ENCODE peak calls at places on chromosomes 12 and 14, in eight cellular contexts. One of them, this sample, is unnamed.
A peak's percentile ranks its signal among the peaks of the same experiment; 100 is the strongest.

GRCh38 chr14:67268456-67269115 is 27.4 kb downstream of the PALS1 start:
- DNase-seq in activated B cell treated with CpG ODN at 0.5 μM for 24 hours: no peak
- DNase-seq in C1 segment of cervical spinal cord: no peak
- DNase-seq in NCI-H1694 treated with DMSO at 0.1 percent for 48 hours: no peak
- DNase-seq in BE2C: no peak
- DNase-seq in nephron progenitor cell: peak; percentile 8
- DNase-seq in activated naive CD4-positive, alpha-beta T cell treated with anti-CD3 and anti-CD28 coated beads for 36 hours: no peak
- DNase-seq in anterior cingulate cortex: no peak
- DNase-seq in this sample: peak; percentile 9

GRCh38 chr14:105436891-105437722 is 17.5 kb downstream of the MTA1 start:
- DNase-seq in activated B cell treated with CpG ODN at 0.5 μM for 24 hours: no peak
- DNase-seq in C1 segment of cervical spinal cord: no peak
- DNase-seq in NCI-H1694 treated with DMSO at 0.1 percent for 48 hours: no peak
- DNase-seq in BE2C: peak; percentile 7
- DNase-seq in nephron progenitor cell: no peak
- DNase-seq in activated naive CD4-positive, alpha-beta T cell treated with anti-CD3 and anti-CD28 coated beads for 36 hours: no peak
- DNase-seq in anterior cingulate cortex: no peak
- DNase-seq in this sample: no peak

GRCh38 chr12:52871291-52871961 is 22.6 kb upstream of the KRT78 start:
- DNase-seq in activated B cell treated with CpG ODN at 0.5 μM for 24 hours: no peak
- DNase-seq in C1 segment of cervical spinal cord: no peak
- DNase-seq in NCI-H1694 treated with DMSO at 0.1 percent for 48 hours: peak; percentile 88
- DNase-seq in BE2C: no peak
- DNase-seq in nephron progenitor cell: no peak
- DNase-seq in activated naive CD4-positive, alpha-beta T cell treated with anti-CD3 and anti-CD28 coated beads for 36 hours: no peak
- DNase-seq in anterior cingulate cortex: no peak
- DNase-seq in this sample: no peak

GRCh38 chr12:12239127-12239526 is 27.7 kb downstream of the LRP6 start:
- DNase-seq in activated B cell treated with CpG ODN at 0.5 μM for 24 hours: no peak
- DNase-seq in C1 segment of cervical spinal cord: no peak
- DNase-seq in NCI-H1694 treated with DMSO at 0.1 percent for 48 hours: no peak
- DNase-seq in BE2C: no peak
- DNase-seq in nephron progenitor cell: no peak
- DNase-seq in activated naive CD4-positive, alpha-beta T cell treated with anti-CD3 and anti-CD28 coated beads for 36 hours: no peak
- DNase-seq in anterior cingulate cortex: no peak
- DNase-seq in this sample: no peak

GRCh38 chr12:75257510-75257909 is 47.9 kb upstream of the KCNC2 start:
- DNase-seq in activated B cell treated with CpG ODN at 0.5 μM for 24 hours: no peak
- DNase-seq in C1 segment of cervical spinal cord: no peak
- DNase-seq in NCI-H1694 treated with DMSO at 0.1 percent for 48 hours: no peak
- DNase-seq in BE2C: no peak
- DNase-seq in nephron progenitor cell: no peak
- DNase-seq in activated naive CD4-positive, alpha-beta T cell treated with anti-CD3 and anti-CD28 coated beads for 36 hours: no peak
- DNase-seq in anterior cingulate cortex: no peak
- DNase-seq in this sample: no peak

GRCh38 chr14:23351681-23352505 is 794 bp downstream of the SLC22A17 start:
- DNase-seq in activated B cell treated with CpG ODN at 0.5 μM for 24 hours: no peak
- DNase-seq in C1 segment of cervical spinal cord: no peak
- DNase-seq in NCI-H1694 treated with DMSO at 0.1 percent for 48 hours: no peak
- DNase-seq in BE2C: peak; percentile 45
- DNase-seq in nephron progenitor cell: peak; percentile 56
- DNase-seq in activated naive CD4-positive, alpha-beta T cell treated with anti-CD3 and anti-CD28 coated beads for 36 hours: no peak
- DNase-seq in anterior cingulate cortex: no peak
- DNase-seq in this sample: no peak

GRCh38 chr14:55348766-55349453 is 62.7 kb downstream of the ATG14 start:
- DNase-seq in activated B cell treated with CpG ODN at 0.5 μM for 24 hours: no peak
- DNase-seq in C1 segment of cervical spinal cord: no peak
- DNase-seq in NCI-H1694 treated with DMSO at 0.1 percent for 48 hours: no peak
- DNase-seq in BE2C: no peak
- DNase-seq in nephron progenitor cell: no peak
- DNase-seq in activated naive CD4-positive, alpha-beta T cell treated with anti-CD3 and anti-CD28 coated beads for 36 hours: peak; percentile 22
- DNase-seq in anterior cingulate cortex: no peak
- DNase-seq in this sample: no peak

GRCh38 chr12:80188566-80188965 is 89.2 kb downstream of the OTOGL start:
- DNase-seq in activated B cell treated with CpG ODN at 0.5 μM for 24 hours: no peak
- DNase-seq in C1 segment of cervical spinal cord: no peak
- DNase-seq in NCI-H1694 treated with DMSO at 0.1 percent for 48 hours: peak; percentile 45
- DNase-seq in BE2C: no peak
- DNase-seq in nephron progenitor cell: no peak
- DNase-seq in activated naive CD4-positive, alpha-beta T cell treated with anti-CD3 and anti-CD28 coated beads for 36 hours: no peak
- DNase-seq in anterior cingulate cortex: no peak
- DNase-seq in this sample: no peak

GRCh38 chr12:12495536-12495935 is 67.1 kb downstream of the DUSP16 start:
- DNase-seq in activated B cell treated with CpG ODN at 0.5 μM for 24 hours: no peak
- DNase-seq in C1 segment of cervical spinal cord: no peak
- DNase-seq in NCI-H1694 treated with DMSO at 0.1 percent for 48 hours: no peak
- DNase-seq in BE2C: no peak
- DNase-seq in nephron progenitor cell: no peak
- DNase-seq in activated naive CD4-positive, alpha-beta T cell treated with anti-CD3 and anti-CD28 coated beads for 36 hours: no peak
- DNase-seq in anterior cingulate cortex: no peak
- DNase-seq in this sample: no peak

GRCh38 chr12:3885179-3886094 is 12.2 kb upstream of the PARP11 start:
- DNase-seq in activated B cell treated with CpG ODN at 0.5 μM for 24 hours: no peak
- DNase-seq in C1 segment of cervical spinal cord: no peak
- DNase-seq in NCI-H1694 treated with DMSO at 0.1 percent for 48 hours: peak; percentile 65
- DNase-seq in BE2C: no peak
- DNase-seq in nephron progenitor cell: peak; percentile 21
- DNase-seq in activated naive CD4-positive, alpha-beta T cell treated with anti-CD3 and anti-CD28 coated beads for 36 hours: peak; percentile 58
- DNase-seq in anterior cingulate cortex: no peak
- DNase-seq in this sample: no peak

GRCh38 chr12:65430571-65431306 is 152.3 kb downstream of the MSRB3 start:
- DNase-seq in activated B cell treated with CpG ODN at 0.5 μM for 24 hours: no peak
- DNase-seq in C1 segment of cervical spinal cord: no peak
- DNase-seq in NCI-H1694 treated with DMSO at 0.1 percent for 48 hours: no peak
- DNase-seq in BE2C: no peak
- DNase-seq in nephron progenitor cell: no peak
- DNase-seq in activated naive CD4-positive, alpha-beta T cell treated with anti-CD3 and anti-CD28 coated beads for 36 hours: no peak
- DNase-seq in anterior cingulate cortex: no peak
- DNase-seq in this sample: no peak

GRCh38 chr14:101354726-101355125 is 206.6 kb upstream of the DIO3 start:
- DNase-seq in activated B cell treated with CpG ODN at 0.5 μM for 24 hours: no peak
- DNase-seq in C1 segment of cervical spinal cord: no peak
- DNase-seq in NCI-H1694 treated with DMSO at 0.1 percent for 48 hours: no peak
- DNase-seq in BE2C: no peak
- DNase-seq in nephron progenitor cell: no peak
- DNase-seq in activated naive CD4-positive, alpha-beta T cell treated with anti-CD3 and anti-CD28 coated beads for 36 hours: no peak
- DNase-seq in anterior cingulate cortex: no peak
- DNase-seq in this sample: no peak

GRCh38 chr12:3129301-3130052 is 52.3 kb downstream of the TSPAN9 start:
- DNase-seq in activated B cell treated with CpG ODN at 0.5 μM for 24 hours: no peak
- DNase-seq in C1 segment of cervical spinal cord: no peak
- DNase-seq in NCI-H1694 treated with DMSO at 0.1 percent for 48 hours: no peak
- DNase-seq in BE2C: no peak
- DNase-seq in nephron progenitor cell: no peak
- DNase-seq in activated naive CD4-positive, alpha-beta T cell treated with anti-CD3 and anti-CD28 coated beads for 36 hours: peak; percentile 43
- DNase-seq in anterior cingulate cortex: no peak
- DNase-seq in this sample: no peak

GRCh38 chr14:92625213-92625612 is 111.6 kb downstream of the RIN3 start:
- DNase-seq in activated B cell treated with CpG ODN at 0.5 μM for 24 hours: no peak
- DNase-seq in C1 segment of cervical spinal cord: no peak
- DNase-seq in NCI-H1694 treated with DMSO at 0.1 percent for 48 hours: no peak
- DNase-seq in BE2C: no peak
- DNase-seq in nephron progenitor cell: no peak
- DNase-seq in activated naive CD4-positive, alpha-beta T cell treated with anti-CD3 and anti-CD28 coated beads for 36 hours: no peak
- DNase-seq in anterior cingulate cortex: no peak
- DNase-seq in this sample: no peak

GRCh38 chr14:64718762-64719161 is 14.5 kb downstream of the PLEKHG3 start:
- DNase-seq in activated B cell treated with CpG ODN at 0.5 μM for 24 hours: no peak
- DNase-seq in C1 segment of cervical spinal cord: no peak
- DNase-seq in NCI-H1694 treated with DMSO at 0.1 percent for 48 hours: no peak
- DNase-seq in BE2C: no peak
- DNase-seq in nephron progenitor cell: no peak
- DNase-seq in activated naive CD4-positive, alpha-beta T cell treated with anti-CD3 and anti-CD28 coated beads for 36 hours: no peak
- DNase-seq in anterior cingulate cortex: no peak
- DNase-seq in this sample: no peak

GRCh38 chr14:68630611-68631013 is 162.3 kb downstream of the ZFP36L1 start:
- DNase-seq in activated B cell treated with CpG ODN at 0.5 μM for 24 hours: no peak
- DNase-seq in C1 segment of cervical spinal cord: no peak
- DNase-seq in NCI-H1694 treated with DMSO at 0.1 percent for 48 hours: no peak
- DNase-seq in BE2C: no peak
- DNase-seq in nephron progenitor cell: no peak
- DNase-seq in activated naive CD4-positive, alpha-beta T cell treated with anti-CD3 and anti-CD28 coated beads for 36 hours: no peak
- DNase-seq in anterior cingulate cortex: no peak
- DNase-seq in this sample: no peak

GRCh38 chr14:32512348-32512747 is 183.2 kb downstream of the AKAP6 start:
- DNase-seq in activated B cell treated with CpG ODN at 0.5 μM for 24 hours: no peak
- DNase-seq in C1 segment of cervical spinal cord: no peak
- DNase-seq in NCI-H1694 treated with DMSO at 0.1 percent for 48 hours: no peak
- DNase-seq in BE2C: no peak
- DNase-seq in nephron progenitor cell: no peak
- DNase-seq in activated naive CD4-positive, alpha-beta T cell treated with anti-CD3 and anti-CD28 coated beads for 36 hours: no peak
- DNase-seq in anterior cingulate cortex: no peak
- DNase-seq in this sample: no peak

GRCh38 chr14:104724407-104724980 is 465 bp downstream of the ADSS1 start:
- DNase-seq in activated B cell treated with CpG ODN at 0.5 μM for 24 hours: no peak
- DNase-seq in C1 segment of cervical spinal cord: no peak
- DNase-seq in NCI-H1694 treated with DMSO at 0.1 percent for 48 hours: no peak
- DNase-seq in BE2C: no peak
- DNase-seq in nephron progenitor cell: no peak
- DNase-seq in activated naive CD4-positive, alpha-beta T cell treated with anti-CD3 and anti-CD28 coated beads for 36 hours: peak; percentile 21
- DNase-seq in anterior cingulate cortex: no peak
- DNase-seq in this sample: no peak

GRCh38 chr12:31533470-31533869 is 57.5 kb downstream of the DENND5B start:
- DNase-seq in activated B cell treated with CpG ODN at 0.5 μM for 24 hours: no peak
- DNase-seq in C1 segment of cervical spinal cord: no peak
- DNase-seq in NCI-H1694 treated with DMSO at 0.1 percent for 48 hours: no peak
- DNase-seq in BE2C: no peak
- DNase-seq in nephron progenitor cell: no peak
- DNase-seq in activated naive CD4-positive, alpha-beta T cell treated with anti-CD3 and anti-CD28 coated beads for 36 hours: no peak
- DNase-seq in anterior cingulate cortex: no peak
- DNase-seq in this sample: no peak

GRCh38 chr12:115934046-115934445 is 343.4 kb downstream of the MED13L start:
- DNase-seq in activated B cell treated with CpG ODN at 0.5 μM for 24 hours: no peak
- DNase-seq in C1 segment of cervical spinal cord: no peak
- DNase-seq in NCI-H1694 treated with DMSO at 0.1 percent for 48 hours: no peak
- DNase-seq in BE2C: no peak
- DNase-seq in nephron progenitor cell: no peak
- DNase-seq in activated naive CD4-positive, alpha-beta T cell treated with anti-CD3 and anti-CD28 coated beads for 36 hours: no peak
- DNase-seq in anterior cingulate cortex: no peak
- DNase-seq in this sample: no peak

GRCh38 chr12:101612162-101612916 is 17.6 kb downstream of the MYBPC1 start:
- DNase-seq in activated B cell treated with CpG ODN at 0.5 μM for 24 hours: no peak
- DNase-seq in C1 segment of cervical spinal cord: no peak
- DNase-seq in NCI-H1694 treated with DMSO at 0.1 percent for 48 hours: no peak
- DNase-seq in BE2C: no peak
- DNase-seq in nephron progenitor cell: no peak
- DNase-seq in activated naive CD4-positive, alpha-beta T cell treated with anti-CD3 and anti-CD28 coated beads for 36 hours: no peak
- DNase-seq in anterior cingulate cortex: no peak
- DNase-seq in this sample: no peak

GRCh38 chr12:571795-572531 is 91.3 kb downstream of the NINJ2 start:
- DNase-seq in activated B cell treated with CpG ODN at 0.5 μM for 24 hours: peak; percentile 11
- DNase-seq in C1 segment of cervical spinal cord: no peak
- DNase-seq in NCI-H1694 treated with DMSO at 0.1 percent for 48 hours: no peak
- DNase-seq in BE2C: no peak
- DNase-seq in nephron progenitor cell: no peak
- DNase-seq in activated naive CD4-positive, alpha-beta T cell treated with anti-CD3 and anti-CD28 coated beads for 36 hours: no peak
- DNase-seq in anterior cingulate cortex: no peak
- DNase-seq in this sample: no peak

GRCh38 chr12:6462234-6462995 is 8.1 kb downstream of the VAMP1 start:
- DNase-seq in activated B cell treated with CpG ODN at 0.5 μM for 24 hours: no peak
- DNase-seq in C1 segment of cervical spinal cord: no peak
- DNase-seq in NCI-H1694 treated with DMSO at 0.1 percent for 48 hours: no peak
- DNase-seq in BE2C: no peak
- DNase-seq in nephron progenitor cell: no peak
- DNase-seq in activated naive CD4-positive, alpha-beta T cell treated with anti-CD3 and anti-CD28 coated beads for 36 hours: peak; percentile 63
- DNase-seq in anterior cingulate cortex: no peak
- DNase-seq in this sample: no peak

GRCh38 chr14:104362761-104363605 is 216.6 kb upstream of the C14orf180 start:
- DNase-seq in activated B cell treated with CpG ODN at 0.5 μM for 24 hours: no peak
- DNase-seq in C1 segment of cervical spinal cord: no peak
- DNase-seq in NCI-H1694 treated with DMSO at 0.1 percent for 48 hours: no peak
- DNase-seq in BE2C: no peak
- DNase-seq in nephron progenitor cell: no peak
- DNase-seq in activated naive CD4-positive, alpha-beta T cell treated with anti-CD3 and anti-CD28 coated beads for 36 hours: peak; percentile 2
- DNase-seq in anterior cingulate cortex: no peak
- DNase-seq in this sample: no peak

GRCh38 chr12:67426067-67426466 is 156.9 kb downstream of the CAND1 start:
- DNase-seq in activated B cell treated with CpG ODN at 0.5 μM for 24 hours: no peak
- DNase-seq in C1 segment of cervical spinal cord: no peak
- DNase-seq in NCI-H1694 treated with DMSO at 0.1 percent for 48 hours: no peak
- DNase-seq in BE2C: no peak
- DNase-seq in nephron progenitor cell: no peak
- DNase-seq in activated naive CD4-positive, alpha-beta T cell treated with anti-CD3 and anti-CD28 coated beads for 36 hours: no peak
- DNase-seq in anterior cingulate cortex: no peak
- DNase-seq in this sample: no peak

GRCh38 chr14:104894331-104895206 is 29.5 kb downstream of the CEP170B start:
- DNase-seq in activated B cell treated with CpG ODN at 0.5 μM for 24 hours: no peak
- DNase-seq in C1 segment of cervical spinal cord: no peak
- DNase-seq in NCI-H1694 treated with DMSO at 0.1 percent for 48 hours: no peak
- DNase-seq in BE2C: no peak
- DNase-seq in nephron progenitor cell: no peak
- DNase-seq in activated naive CD4-positive, alpha-beta T cell treated with anti-CD3 and anti-CD28 coated beads for 36 hours: no peak
- DNase-seq in anterior cingulate cortex: no peak
- DNase-seq in this sample: no peak

GRCh38 chr14:91229743-91230200 is 14.7 kb downstream of the GPR68 start:
- DNase-seq in activated B cell treated with CpG ODN at 0.5 μM for 24 hours: no peak
- DNase-seq in C1 segment of cervical spinal cord: no peak
- DNase-seq in NCI-H1694 treated with DMSO at 0.1 percent for 48 hours: no peak
- DNase-seq in BE2C: no peak
- DNase-seq in nephron progenitor cell: no peak
- DNase-seq in activated naive CD4-positive, alpha-beta T cell treated with anti-CD3 and anti-CD28 coated beads for 36 hours: peak; percentile 86
- DNase-seq in anterior cingulate cortex: no peak
- DNase-seq in this sample: no peak

GRCh38 chr14:23085458-23085857 is 9.5 kb downstream of the ACIN1 start:
- DNase-seq in activated B cell treated with CpG ODN at 0.5 μM for 24 hours: no peak
- DNase-seq in C1 segment of cervical spinal cord: no peak
- DNase-seq in NCI-H1694 treated with DMSO at 0.1 percent for 48 hours: no peak
- DNase-seq in BE2C: no peak
- DNase-seq in nephron progenitor cell: no peak
- DNase-seq in activated naive CD4-positive, alpha-beta T cell treated with anti-CD3 and anti-CD28 coated beads for 36 hours: no peak
- DNase-seq in anterior cingulate cortex: no peak
- DNase-seq in this sample: no peak